ENCODE peak calls at places on chromosomes 7 and 10, in six cellular contexts. M, X, W, S, V and G are unnamed samples.

GRCh38 chr7:51060536-51060935 is 256.1 kb downstream of the COBL start:
- DNase-seq in M (no peak), X (no peak), W (no peak), S (peak; percentile 12), V (no peak), G (no peak)

GRCh38 chr10:30207485-30208052 is 141.5 kb downstream of the MTPAP start:
- DNase-seq in M (no peak), X (no peak), W (no peak), S (no peak), V (no peak), G (no peak)

GRCh38 chr7:52455571-52455970 is 579.9 kb upstream of the POM121L12 start:
- DNase-seq in M (no peak), X (no peak), W (no peak), S (no peak), V (no peak), G (no peak)

GRCh38 chr10:112265745-112266144 is 17.5 kb upstream of the TECTB start:
- DNase-seq in M (peak; percentile 78), X (no peak), W (no peak), S (no peak), V (no peak), G (peak; percentile 26)

GRCh38 chr7:92835851-92836488 is 403 bp downstream of the CDK6 start:
- DNase-seq in M (peak; percentile 28), X (peak; percentile 81), W (peak; percentile 22), S (peak; percentile 12), V (peak; percentile 48), G (peak; percentile 17)

GRCh38 chr10:46525824-46526681 is 30.4 kb downstream of the GPRIN2 start:
- DNase-seq in M (no peak), X (no peak), W (no peak), S (no peak), V (no peak), G (no peak)

GRCh38 chr7:50728184-50728583 is 54.5 kb downstream of the GRB10 start:
- DNase-seq in M (no peak), X (no peak), W (no peak), S (no peak), V (no peak), G (no peak)

GRCh38 chr7:28349637-28350036 is 62.7 kb upstream of the CREB5 start:
- DNase-seq in M (no peak), X (no peak), W (no peak), S (peak; percentile 42), V (no peak), G (no peak)

GRCh38 chr10:24762966-24763623 is 39.4 kb upstream of the ARHGAP21 start:
- DNase-seq in M (no peak), X (no peak), W (no peak), S (no peak), V (no peak), G (no peak)

GRCh38 chr7:121562274-121562673 is 166.2 kb upstream of the FAM3C start:
- DNase-seq in M (no peak), X (no peak), W (no peak), S (no peak), V (no peak), G (no peak)

GRCh38 chr7:92615861-92616260 is 25.7 kb upstream of the FAM133B start:
- DNase-seq in M (no peak), X (no peak), W (no peak), S (no peak), V (no peak), G (no peak)

GRCh38 chr10:82319558-82319957 is 444.6 kb downstream of the NRG3 start:
- DNase-seq in M (no peak), X (no peak), W (no peak), S (no peak), V (no peak), G (no peak)

GRCh38 chr10:116809528-116810500 is 39.5 kb upstream of the ENO4 start:
- DNase-seq in M (peak; percentile 36), X (peak; percentile 53), W (no peak), S (peak; percentile 48), V (peak; percentile 27), G (no peak)

GRCh38 chr7:124550036-124550435 is 215.6 kb downstream of the GPR37 start:
- DNase-seq in M (no peak), X (no peak), W (no peak), S (no peak), V (no peak), G (no peak)

GRCh38 chr10:42960491-42961155 is 116.2 kb upstream of the RET start:
- DNase-seq in M (peak; percentile 23), X (no peak), W (no peak), S (peak; percentile 11), V (no peak), G (no peak)

GRCh38 chr10:24706479-24707118 is 17.1 kb downstream of the ARHGAP21 start:
- DNase-seq in M (no peak), X (no peak), W (no peak), S (peak; percentile 86), V (peak; percentile 27), G (no peak)

GRCh38 chr10:124087672-124088634 is 5.4 kb downstream of the CHST15 start:
- DNase-seq in M (peak; percentile 65), X (no peak), W (no peak), S (no peak), V (peak; percentile 78), G (no peak)

GRCh38 chr10:88457680-88458079 is 125.4 kb downstream of the RNLS start:
- DNase-seq in M (no peak), X (no peak), W (no peak), S (peak; percentile 22), V (no peak), G (no peak)

GRCh38 chr10:35005868-35006267 is 84.3 kb downstream of the CUL2 start:
- DNase-seq in M (no peak), X (no peak), W (no peak), S (peak; percentile 80), V (no peak), G (no peak)

GRCh38 chr10:33228426-33228825 is 106.0 kb downstream of the NRP1 start:
- DNase-seq in M (no peak), X (no peak), W (no peak), S (no peak), V (no peak), G (no peak)

GRCh38 chr7:84654287-84654686 is 459.7 kb upstream of the SEMA3A start:
- DNase-seq in M (no peak), X (no peak), W (no peak), S (no peak), V (no peak), G (no peak)

GRCh38 chr7:66443946-66444345 is 184.7 kb upstream of the KCTD7 start:
- DNase-seq in M (no peak), X (no peak), W (no peak), S (no peak), V (no peak), G (no peak)

GRCh38 chr10:91294134-91294906 is 73.9 kb downstream of the PCGF5 start:
- DNase-seq in M (no peak), X (no peak), W (no peak), S (no peak), V (no peak), G (no peak)

GRCh38 chr10:44935201-44935960 is 24.2 kb upstream of the RASSF4 start:
- DNase-seq in M (no peak), X (no peak), W (no peak), S (peak; percentile 23), V (no peak), G (peak; percentile 72)

GRCh38 chr10:128084364-128084763 is 41.9 kb downstream of the MKI67 start:
- DNase-seq in M (no peak), X (no peak), W (no peak), S (no peak), V (no peak), G (no peak)

GRCh38 chr7:15441915-15442314 is 119.9 kb downstream of the AGMO start:
- DNase-seq in M (no peak), X (no peak), W (no peak), S (no peak), V (no peak), G (no peak)
- TF ChIP-seq POLR2A in M (no peak), X (no peak), W (no peak), S (no peak), V (no peak), G (no peak)

GRCh38 chr7:29843106-29843505 is 36.8 kb downstream of the WIPF3 start:
- DNase-seq in M (peak; percentile 43), X (no peak), W (no peak), S (no peak), V (no peak), G (no peak)
- TF ChIP-seq EP300 in M (no peak), X (no peak), W (no peak), S (no peak), V (no peak), G (no peak)

DNA sequence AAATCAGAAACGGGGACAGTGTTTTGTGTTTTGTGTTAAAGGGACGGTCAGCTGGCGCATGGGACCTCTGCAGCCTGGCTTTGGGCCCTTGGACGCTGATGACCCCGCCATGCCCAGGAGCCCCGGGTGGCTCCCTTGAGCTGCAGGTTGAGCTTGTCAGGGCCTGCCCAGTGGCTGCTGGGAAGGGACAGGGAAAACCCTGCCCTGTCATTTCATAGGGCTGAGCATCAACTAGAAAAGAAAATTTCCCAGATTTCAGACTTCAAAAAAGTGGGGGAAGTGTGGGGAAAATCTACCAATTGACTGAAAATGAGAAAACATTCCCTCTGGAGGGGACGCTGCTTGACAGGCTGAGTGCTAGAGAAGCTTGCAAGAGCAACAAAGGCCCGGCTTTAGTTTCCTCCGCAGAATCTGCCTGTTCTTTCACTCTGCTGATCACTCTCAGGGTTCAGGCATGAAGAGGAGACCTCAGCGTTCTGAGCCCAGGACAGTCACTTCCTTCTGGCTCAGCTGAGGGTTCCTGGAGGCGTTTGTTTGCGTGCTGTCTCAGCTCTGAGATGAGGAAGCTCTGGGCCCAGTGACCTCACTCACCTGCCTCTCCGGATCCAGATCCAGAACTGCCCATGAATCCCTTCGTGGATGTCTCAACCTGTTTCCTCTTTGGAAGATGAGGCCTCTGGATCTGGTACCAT is 18.6 kb upstream of the DNAJB6 start:
- DNase-seq in M (peak; percentile 29), X (no peak), W (no peak), S (no peak), V (peak; percentile 39), G (no peak)
- TF ChIP-seq POLR2A in M (no peak), X (no peak), W (no peak), S (no peak), V (no peak), G (no peak)

GRCh38 chr10:62633976-62634375 is 170.5 kb upstream of the ADO start:
- DNase-seq in M (no peak), X (no peak), W (no peak), S (no peak), V (no peak), G (no peak)

GRCh38 chr10:62636825-62637248 is 167.7 kb upstream of the ADO start:
- DNase-seq in M (no peak), X (no peak), W (no peak), S (no peak), V (no peak), G (no peak)

GRCh38 chr10:62627985-62628384 is 176.5 kb upstream of the ADO start:
- DNase-seq in M (no peak), X (no peak), W (no peak), S (peak; percentile 20), V (no peak), G (no peak)

GRCh38 chr10:62635127-62635526 is 169.4 kb upstream of the ADO start:
- DNase-seq in M (no peak), X (no peak), W (no peak), S (no peak), V (no peak), G (no peak)

GRCh38 chr10:62632071-62632809 is 172.3 kb upstream of the ADO start:
- DNase-seq in M (no peak), X (no peak), W (no peak), S (peak; percentile 17), V (peak; percentile 46), G (peak; percentile 24)
- TF ChIP-seq EP300 in M (no peak), X (no peak), W (no peak), S (no peak), V (no peak), G (no peak)

GRCh38 chr10:103227416-103227815 is 18.3 kb upstream of the RPEL1 start:
- DNase-seq in M (no peak), X (no peak), W (no peak), S (no peak), V (no peak), G (no peak)
- TF ChIP-seq POLR2A in M (no peak), X (no peak), W (no peak), S (no peak), V (no peak), G (no peak)